ENCODE peak calls at places on chromosomes 12 and 14, in six cellular contexts. Q is CD8-positive, alpha-beta T cell; O is activated CD4-positive, CD25-positive, alpha-beta regulatory T cell; V is fibroblast of mammary gland; Y is stimulated activated CD4-positive, alpha-beta T cell treated with anti-CD3 and anti-CD28 coated beads, Interleukin-12 subunit alpha, Interleukin-12 subunit beta, amount 100 ng/mL, for 4 hours; P is ELR. R is an unnamed sample.

GRCh38 chr12:132582058-132582420 is 28.3 kb downstream of the LRCOL1 start:
- DNase-seq in Q (no peak), O (no peak), V (no peak), Y (no peak), P (no peak), R (no peak)

GRCh38 chr14:61355892-61356325 is 34.5 kb downstream of the PRKCH start:
- DNase-seq in Q (peak), O (no peak), V (peak), Y (peak), P (peak), R (peak)

GRCh38 chr14:39268393-39268792 is 34.7 kb downstream of the MIA2 start:
- DNase-seq in Q (no peak), O (no peak), V (peak), Y (no peak), P (peak), R (peak)

GRCh38 chr12:24743891-24744793 is 204.8 kb downstream of the BCAT1 start:
- DNase-seq in Q (no peak), O (no peak), V (no peak), Y (no peak), P (no peak), R (no peak)

GRCh38 chr12:50055831-50056628 is 1.4 kb upstream of the ASIC1 start:
- DNase-seq in Q (peak), O (no peak), V (peak), Y (peak), P (peak), R (peak)

GRCh38 chr14:49770212-49770817 is 2.4 kb downstream of the KLHDC2 start:
- DNase-seq in Q (no peak), O (no peak), V (peak), Y (no peak), P (no peak), R (peak)

GRCh38 chr14:73965206-73965605 is 15.1 kb downstream of the COQ6 start:
- DNase-seq in Q (no peak), O (no peak), V (no peak), Y (no peak), P (no peak), R (no peak)

GRCh38 chr12:31562594-31563328 is 28.2 kb downstream of the DENND5B start:
- DNase-seq in Q (no peak), O (no peak), V (no peak), Y (no peak), P (no peak), R (no peak)

GRCh38 chr14:98446508-98446907 is 825.5 kb downstream of the BCL11B start:
- DNase-seq in Q (no peak), O (no peak), V (no peak), Y (no peak), P (no peak), R (no peak)

GRCh38 chr12:99383258-99383657 is 264.3 kb upstream of the GARIN6 start:
- DNase-seq in Q (no peak), O (no peak), V (no peak), Y (no peak), P (no peak), R (no peak)

GRCh38 chr14:55274144-55274543 is 2.9 kb downstream of the FBXO34 start:
- DNase-seq in Q (no peak), O (no peak), V (no peak), Y (no peak), P (no peak), R (no peak)

GRCh38 chr12:94150483-94151225 is 2.3 kb downstream of the PLXNC1 start:
- DNase-seq in Q (peak), O (no peak), V (no peak), Y (peak), P (no peak), R (no peak)

GRCh38 chr14:69288956-69289705 is 29.2 kb downstream of the GALNT16 start:
- DNase-seq in Q (no peak), O (no peak), V (peak), Y (no peak), P (no peak), R (no peak)